ENCODE peak calls at places on chromosomes 1 and 21, in four cellular contexts. K is body of pancreas, N is GM12864, Y is bronchial epithelial cell. P is an unnamed sample.

GRCh38 chr1:204384636-204385354 is 25.1 kb upstream of the PLEKHA6 start:
- DNase-seq in N (no peak), Y (peak), K (peak), P (peak)

GRCh38 chr1:82893712-82894111 is 1093.0 kb downstream of the ADGRL2 start:
- DNase-seq in N (no peak), Y (no peak), K (no peak), P (no peak)

GRCh38 chr1:62142550-62142949 is 52.1 kb upstream of the L1TD1 start:
- DNase-seq in Y (peak), N (no peak), K (no peak), P (no peak)

GRCh38 chr1:243896313-243896712 is 46.3 kb upstream of the AKT3 start:
- DNase-seq in K (no peak), Y (no peak), N (no peak), P (no peak)

GRCh38 chr1:153534226-153534932 is 1.4 kb downstream of the S100A6 start:
- DNase-seq in N (no peak), K (no peak), Y (peak), P (peak)

GRCh38 chr1:35499652-35500176 is 57.5 kb downstream of the KIAA0319L start:
- DNase-seq in Y (no peak), N (no peak), K (no peak), P (no peak)

GRCh38 chr1:178607718-178608408 is 95.0 kb downstream of the TEX35 start:
- DNase-seq in Y (no peak), N (peak), K (no peak), P (no peak)

GRCh38 chr1:17795081-17795809 is 40.1 kb downstream of the ACTL8 start:
- DNase-seq in K (no peak), Y (no peak), N (no peak), P (no peak)

GRCh38 chr1:159179906-159180305 is 8.5 kb downstream of the CADM3 start:
- DNase-seq in K (no peak), N (no peak), Y (no peak), P (no peak)

GRCh38 chr21:14046401-14046800 is 164.4 kb downstream of the LIPI start:
- DNase-seq in K (no peak), N (no peak), Y (no peak), P (no peak)

GRCh38 chr1:147892216-147892615 is 10.4 kb upstream of the GJA8 start:
- DNase-seq in K (no peak), Y (peak), N (no peak), P (peak)

GRCh38 chr1:71695084-71695483 is 587.3 kb downstream of the NEGR1 start:
- DNase-seq in K (no peak), Y (no peak), N (no peak), P (no peak)

GRCh38 chr21:46634966-46635323 is 529 bp upstream of the PRMT2 start:
- DNase-seq in K (no peak), Y (peak), N (peak), P (peak)

GRCh38 chr1:240122639-240123604 is 31.2 kb downstream of the FMN2 start:
- DNase-seq in N (no peak), K (peak), Y (no peak), P (no peak)

GRCh38 chr21:37119421-37120218 is 46.6 kb downstream of the TTC3 start:
- DNase-seq in N (no peak), Y (no peak), K (no peak), P (no peak)

GRCh38 chr1:154714638-154715037 is 106.7 kb upstream of the ADAR start:
- DNase-seq in N (no peak), Y (peak), K (no peak), P (peak)

GRCh38 chr1:210758761-210759160 is 375.2 kb downstream of the KCNH1 start:
- DNase-seq in Y (no peak), N (no peak), K (no peak), P (no peak)

GRCh38 chr1:215022723-215023122 is 59.8 kb upstream of the KCNK2 start:
- DNase-seq in N (no peak), Y (no peak), K (no peak), P (peak)

GRCh38 chr1:31099283-31100063 is 34.0 kb upstream of the PUM1 start:
- DNase-seq in N (no peak), K (peak), Y (no peak), P (no peak)

GRCh38 chr21:40466893-40467483 is 380.0 kb downstream of the DSCAM start:
- DNase-seq in Y (peak), K (peak), N (no peak), P (peak)

GRCh38 chr1:36971832-36972231 is 62.5 kb downstream of the GRIK3 start:
- DNase-seq in Y (no peak), K (no peak), N (no peak), P (no peak)

GRCh38 chr1:203083463-203083921 is 2.3 kb downstream of the MYOG start:
- DNase-seq in K (no peak), N (no peak), Y (no peak), P (no peak)

GRCh38 chr1:205353612-205354011 is 3.1 kb downstream of the KLHDC8A start:
- DNase-seq in Y (no peak), N (no peak), K (no peak), P (no peak)

GRCh38 chr1:208803371-208803811 is 559.2 kb upstream of the PLXNA2 start:
- DNase-seq in K (no peak), N (no peak), Y (no peak), P (no peak)

GRCh38 chr1:41655632-41656031 is 171.1 kb upstream of the EDN2 start:
- DNase-seq in K (no peak), Y (no peak), N (no peak), P (no peak)

GRCh38 chr1:41882068-41882477 is 36.6 kb downstream of the HIVEP3 start:
- DNase-seq in Y (no peak), N (no peak), K (peak), P (no peak)

GRCh38 chr1:154837679-154838171 is 32.4 kb downstream of the KCNN3 start:
- DNase-seq in K (peak), Y (no peak), N (no peak), P (no peak)

GRCh38 chr1:3717041-3717714 is 35.1 kb upstream of the CCDC27 start:
- DNase-seq in Y (peak), K (no peak), N (no peak), P (peak)

GRCh38 chr1:22139066-22139594 is 3.8 kb downstream of the WNT4 start:
- DNase-seq in N (no peak), Y (no peak), K (no peak), P (no peak)

GRCh38 chr1:8154621-8155052 is 128.5 kb upstream of the ERRFI1 start:
- DNase-seq in N (no peak), Y (peak), K (peak), P (peak)

GRCh38 chr21:20739421-20739820 is 258.8 kb upstream of the NCAM2 start:
- DNase-seq in N (no peak), Y (no peak), K (no peak), P (peak)

GRCh38 chr1:184596950-184597651 is 157.6 kb downstream of the EDEM3 start:
- DNase-seq in K (no peak), N (no peak), Y (no peak), P (no peak)

GRCh38 chr1:21855257-21856096 is 43.4 kb downstream of the LDLRAD2 start:
- DNase-seq in K (no peak), Y (peak), N (no peak), P (peak)

GRCh38 chr1:224769987-224770693 is 154.0 kb downstream of the CNIH3 start:
- DNase-seq in Y (peak), K (no peak), N (no peak), P (peak)

GRCh38 chr1:211643324-211644212 is 31.9 kb downstream of the NEK2 start:
- DNase-seq in N (no peak), Y (peak), K (peak), P (peak)

GRCh38 chr21:29008373-29008772 is 10.8 kb downstream of the RWDD2B start:
- DNase-seq in Y (no peak), N (no peak), K (no peak), P (no peak)
- TF ChIP-seq CTCF in Y (no peak), N (no peak), K (no peak), P (no peak)

GRCh38 chr1:162003825-162004205 is 19.9 kb downstream of the OLFML2B start:
- DNase-seq in Y (peak), K (no peak), N (no peak), P (peak)
- TF ChIP-seq CTCF in Y (no peak), K (no peak), N (no peak), P (no peak)

DNA sequence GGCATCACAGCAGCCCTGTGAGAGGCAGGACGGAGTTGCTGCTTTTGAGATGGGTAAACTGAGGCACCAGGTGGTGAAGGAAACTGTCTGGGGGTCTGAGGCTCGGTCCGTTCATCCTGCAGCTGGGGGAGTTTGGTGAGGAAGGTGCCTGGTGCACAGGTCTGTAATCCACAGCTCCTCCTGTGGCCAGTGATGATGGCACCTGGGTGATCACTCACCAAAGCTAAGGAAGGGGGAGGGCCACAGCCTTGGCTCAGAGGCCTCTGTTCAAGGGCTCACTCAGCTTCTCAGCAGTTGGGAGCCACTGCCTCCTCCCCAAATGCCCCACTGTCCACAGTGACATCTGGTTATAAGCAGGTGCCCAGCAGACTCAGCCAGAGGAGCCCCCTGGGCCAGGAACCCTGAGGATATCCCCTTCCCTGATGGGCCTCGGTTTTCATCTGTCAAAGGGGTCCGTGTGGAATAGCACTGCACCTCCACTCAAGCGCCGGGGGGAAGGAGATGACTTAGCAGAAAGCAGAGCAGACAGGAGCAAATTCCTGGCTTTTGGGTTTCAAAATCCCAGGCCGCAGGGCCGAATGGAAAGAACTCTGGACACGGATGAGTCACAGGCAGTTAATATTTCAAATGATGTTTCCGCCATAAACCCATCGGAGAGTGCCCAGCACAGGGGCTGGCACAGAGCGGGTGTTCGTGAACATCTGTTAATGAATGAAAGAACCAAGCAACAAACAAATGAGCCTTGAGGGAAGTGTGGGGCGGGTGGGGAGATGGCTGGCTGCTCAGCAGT is 82.8 kb downstream of the DMRTB1 start:
- DNase-seq in Y (peak), K (peak), N (no peak), P (peak)
- TF ChIP-seq CTCF in Y (peak), K (no peak), N (peak), P (no peak)

GRCh38 chr1:50369008-50369634 is 54.1 kb downstream of the DMRTA2 start:
- DNase-seq in K (no peak), Y (no peak), N (no peak), P (no peak)

GRCh38 chr1:50373532-50373931 is 49.7 kb downstream of the DMRTA2 start:
- DNase-seq in K (no peak), N (no peak), Y (no peak), P (no peak)

GRCh38 chr1:50371749-50372148 is 51.5 kb downstream of the DMRTA2 start:
- DNase-seq in Y (no peak), N (no peak), K (no peak), P (no peak)

GRCh38 chr1:50368179-50369007 is 54.9 kb downstream of the DMRTA2 start:
- DNase-seq in Y (no peak), N (no peak), K (peak), P (peak)

GRCh38 chr1:50369830-50370229 is 53.4 kb downstream of the DMRTA2 start:
- DNase-seq in K (no peak), N (no peak), Y (peak), P (peak)
- TF ChIP-seq CTCF in K (no peak), N (peak), Y (peak), P (no peak)

GRCh38 chr1:24931481-24932221 is 1.6 kb upstream of the RUNX3 start:
- DNase-seq in Y (no peak), K (no peak), N (no peak), P (no peak)

GRCh38 chr1:24928631-24929090 is 1.4 kb downstream of the RUNX3 start:
- DNase-seq in K (no peak), Y (no peak), N (no peak), P (no peak)

GRCh38 chr1:24930703-24931480 is 816 bp upstream of the RUNX3 start:
- DNase-seq in N (no peak), Y (no peak), K (no peak), P (no peak)

GRCh38 chr1:24929091-24929875 is 793 bp downstream of the RUNX3 start:
- DNase-seq in K (no peak), N (no peak), Y (no peak), P (no peak)

GRCh38 chr1:24929876-24930702 is at the start of gene RUNX3:
- DNase-seq in N (peak), K (no peak), Y (no peak), P (no peak)
- TF ChIP-seq CTCF in N (peak), K (no peak), Y (no peak), P (no peak)

DNA sequence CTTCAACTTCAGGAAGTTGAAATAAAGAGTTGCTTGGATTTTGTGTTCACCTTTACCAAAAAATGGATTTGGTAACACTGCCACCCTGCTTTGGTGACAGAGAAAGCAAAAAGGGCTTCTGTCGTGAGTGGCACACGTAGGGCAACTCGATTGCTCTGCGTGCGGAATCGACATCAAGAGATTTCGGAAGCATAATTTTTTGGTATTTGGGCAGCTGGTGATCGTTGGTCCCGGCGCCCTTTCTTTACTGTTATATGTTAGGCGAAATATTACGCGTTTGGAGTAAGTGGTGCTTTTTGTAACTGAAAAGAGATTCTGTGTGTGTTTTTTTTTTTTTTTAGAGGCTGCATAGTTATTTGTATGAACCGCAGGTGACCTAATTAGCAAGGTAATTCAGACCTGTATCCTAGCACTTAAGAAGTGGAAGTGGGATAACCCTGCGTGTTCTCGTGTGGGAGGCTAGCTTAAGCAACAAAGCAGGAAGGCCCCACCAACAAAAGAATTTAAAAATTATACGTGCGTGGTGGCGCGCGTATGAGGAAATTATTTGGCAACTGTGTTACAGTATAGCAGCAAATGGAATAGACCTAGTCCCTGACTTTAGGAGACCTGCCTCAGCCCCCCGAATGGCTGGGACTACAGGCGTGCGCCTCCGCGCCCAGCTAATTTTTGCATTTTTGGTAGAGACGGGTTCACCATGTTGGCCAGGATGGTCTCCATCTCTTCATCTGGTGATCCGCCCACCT is at the start of gene RNU11:
- DNase-seq in K (peak), Y (peak), N (peak), P (peak)
- TF ChIP-seq CTCF in K (peak), Y (no peak), N (no peak), P (no peak)

GRCh38 chr1:26693557-26694184 is 2.1 kb upstream of the ARID1A start:
- DNase-seq in K (no peak), N (no peak), Y (no peak), P (peak)

GRCh38 chr1:26690576-26691031 is 5.2 kb upstream of the ARID1A start:
- DNase-seq in Y (no peak), N (no peak), K (no peak), P (no peak)

GRCh38 chr1:26692793-26693490 is 2.9 kb upstream of the ARID1A start:
- DNase-seq in N (peak), Y (peak), K (peak), P (peak)

GRCh38 chr1:26694185-26694572 is 1.6 kb upstream of the ARID1A start:
- DNase-seq in K (peak), N (no peak), Y (no peak), P (no peak)

DNA sequence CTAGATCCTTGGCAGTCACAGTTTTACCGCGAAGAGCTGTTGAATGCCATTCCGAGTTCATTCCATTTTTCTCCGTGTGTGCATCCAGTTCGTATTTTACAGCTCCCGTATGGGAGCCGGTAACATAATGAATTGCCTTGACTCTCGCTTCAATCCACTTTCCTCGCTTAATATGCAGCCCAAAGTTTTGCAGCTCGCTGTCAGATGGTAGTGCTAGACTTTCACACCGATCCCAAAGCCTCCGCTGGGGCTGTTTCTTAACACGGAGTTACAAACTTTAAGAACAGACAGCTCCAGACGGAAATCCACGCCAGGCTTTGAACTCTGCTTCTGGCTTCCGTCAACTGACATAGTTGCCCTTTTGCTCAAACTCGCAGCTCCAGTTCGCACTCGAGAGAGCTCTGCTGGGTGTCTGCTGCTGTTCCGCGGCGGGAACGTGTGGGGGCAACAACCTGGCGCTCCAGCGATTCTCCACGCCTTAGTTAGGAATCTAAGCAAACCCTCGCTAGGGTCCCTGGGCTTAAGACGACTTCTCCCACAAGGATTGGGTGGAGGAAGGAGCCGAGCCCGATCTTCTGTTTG is 3.5 kb upstream of the ARID1A start:
- DNase-seq in K (peak), N (peak), Y (peak), P (peak)
- TF ChIP-seq CTCF in K (peak), N (peak), Y (peak), P (no peak)